ENCODE peak calls at places on chromosomes 12 and 14, in five cellular contexts. T is fibroblast of gingiva, Z is MV-4-11, G is HFFc6, M is A549. C is an unnamed sample.

GRCh38 chr14:36167431-36167830 is 9.1 kb downstream of the PTCSC3 start:
- DNase-seq in T (no peak), Z (no peak), G (no peak), M (no peak), C (no peak)

GRCh38 chr12:40988831-40989230 is 199.3 kb upstream of the PDZRN4 start:
- DNase-seq in T (no peak), Z (no peak), G (no peak), M (no peak), C (no peak)

GRCh38 chr14:30179381-30180130 is 251.9 kb upstream of the PRKD1 start:
- DNase-seq in T (no peak), Z (no peak), G (no peak), M (no peak), C (no peak)

GRCh38 chr14:34711169-34711568 is 3.2 kb downstream of the CFL2 start:
- DNase-seq in T (peak), Z (no peak), G (peak), M (no peak), C (no peak)

GRCh38 chr12:94078138-94078723 is 70.1 kb upstream of the PLXNC1 start:
- DNase-seq in T (no peak), Z (no peak), G (no peak), M (no peak), C (no peak)

GRCh38 chr12:26298785-26299621 is 103.6 kb downstream of the SSPN start:
- DNase-seq in T (peak), Z (peak), G (peak), M (peak), C (no peak)

GRCh38 chr14:23351681-23352505 is 794 bp downstream of the SLC22A17 start:
- DNase-seq in T (no peak), Z (no peak), G (no peak), M (no peak), C (no peak)

GRCh38 chr14:30373053-30373849 is 185.7 kb upstream of the G2E3 start:
- DNase-seq in T (no peak), Z (no peak), G (no peak), M (no peak), C (no peak)

GRCh38 chr12:461425-461824 is 1.7 kb downstream of the B4GALNT3 start:
- DNase-seq in T (no peak), Z (no peak), G (no peak), M (no peak), C (no peak)

GRCh38 chr12:91133871-91134270 is 22.6 kb upstream of the LUM start:
- DNase-seq in T (peak), Z (no peak), G (peak), M (no peak), C (no peak)

GRCh38 chr12:128792881-128793280 is 30.9 kb downstream of the SLC15A4 start:
- DNase-seq in T (no peak), Z (no peak), G (no peak), M (no peak), C (no peak)

GRCh38 chr12:84738481-84738972 is 174.1 kb downstream of the SLC6A15 start:
- DNase-seq in T (peak), Z (no peak), G (peak), M (no peak), C (no peak)

GRCh38 chr14:63852817-63853730 is at the start of gene SYNE2:
- DNase-seq in T (peak), Z (no peak), G (peak), M (peak), C (peak)

GRCh38 chr12:46787496-46788055 is 38.2 kb downstream of the SLC38A4 start:
- DNase-seq in T (peak), Z (no peak), G (peak), M (no peak), C (no peak)

GRCh38 chr12:77795699-77796098 is 35.0 kb upstream of the NAV3 start:
- DNase-seq in T (peak), Z (no peak), G (no peak), M (no peak), C (no peak)